ENCODE peak calls at places on chromosomes 13 and 19, in ten cellular contexts. Y is HCT116, U is iPS-NIHi11, I is sigmoid colon, N is psoas muscle, T is glutamatergic neuron, M is AG20443, G is Peyer's patch, S is nephron progenitor cell, A is cerebellar nuclear complex. K is an unnamed sample.

GRCh38 chr13:21361706-21362105 is 97.4 kb downstream of the ZDHHC20 start:
- DNase-seq in Y (no peak), U (no peak), I (no peak), N (no peak), T (no peak), M (no peak), G (no peak), S (no peak), A (no peak), K (no peak)

GRCh38 chr19:15629003-15629880 is 11.5 kb upstream of the CYP4F3 start:
- DNase-seq in Y (peak), U (peak), I (peak), N (peak), T (peak), M (peak), G (peak), S (peak), A (no peak), K (peak)

GRCh38 chr19:47035127-47035494 is 13.3 kb downstream of the TMEM160 start:
- DNase-seq in Y (no peak), U (peak), I (no peak), N (no peak), T (no peak), M (no peak), G (peak), S (peak), A (no peak), K (no peak)

GRCh38 chr19:1590641-1591397 is 1.8 kb downstream of the MBD3 start:
- DNase-seq in Y (no peak), U (peak), I (no peak), N (no peak), T (peak), M (no peak), G (no peak), S (no peak), A (no peak), K (peak)

GRCh38 chr19:49665301-49666119 is at the start of the genes BCL2L12 and IRF3:
- DNase-seq in Y (peak), U (peak), I (peak), N (peak), T (peak), M (peak), G (peak), S (peak), A (peak), K (peak)

GRCh38 chr13:108086678-108087077 is 128.7 kb downstream of the LIG4 start:
- DNase-seq in Y (no peak), U (no peak), I (no peak), N (no peak), T (no peak), M (no peak), G (no peak), S (no peak), A (no peak), K (peak)

GRCh38 chr13:32314968-32315254 is 252 bp downstream of the ZAR1L start:
- DNase-seq in Y (peak), U (peak), I (no peak), N (no peak), T (no peak), M (peak), G (peak), S (no peak), A (no peak), K (peak)

GRCh38 chr13:50334092-50334778 is 319.0 kb downstream of the KCNRG start:
- DNase-seq in Y (no peak), U (no peak), I (no peak), N (no peak), T (no peak), M (no peak), G (no peak), S (no peak), A (no peak), K (no peak)

GRCh38 chr19:50514346-50515167 is 844 bp upstream of the ASPDH start:
- DNase-seq in Y (no peak), U (no peak), I (peak), N (no peak), T (no peak), M (no peak), G (no peak), S (no peak), A (no peak), K (no peak)

GRCh38 chr19:16131648-16132047 is 11.8 kb upstream of the HSH2D start:
- DNase-seq in Y (no peak), U (no peak), I (no peak), N (no peak), T (no peak), M (no peak), G (no peak), S (no peak), A (no peak), K (no peak)

GRCh38 chr13:55219538-55219937 is 1921.2 kb upstream of the PRR20A start:
- DNase-seq in Y (no peak), U (no peak), I (no peak), N (no peak), T (no peak), M (no peak), G (no peak), S (no peak), A (no peak), K (no peak)

GRCh38 chr19:45351401-45351952 is 10.9 kb downstream of the KLC3 start:
- DNase-seq in Y (no peak), U (peak), I (no peak), N (no peak), T (no peak), M (no peak), G (no peak), S (no peak), A (no peak), K (no peak)

GRCh38 chr13:109657395-109657794 is 129.0 kb downstream of the IRS2 start:
- DNase-seq in Y (no peak), U (no peak), I (no peak), N (no peak), T (no peak), M (no peak), G (no peak), S (no peak), A (no peak), K (no peak)

GRCh38 chr13:44331446-44331845 is 42.2 kb upstream of the SERP2 start:
- DNase-seq in Y (no peak), U (no peak), I (no peak), N (no peak), T (no peak), M (no peak), G (no peak), S (no peak), A (no peak), K (no peak)

GRCh38 chr19:40733149-40733548 is 16.2 kb downstream of the ITPKC start:
- DNase-seq in Y (no peak), U (no peak), I (no peak), N (no peak), T (no peak), M (no peak), G (no peak), S (no peak), A (no peak), K (no peak)

GRCh38 chr13:99610702-99611289 is 109.5 kb downstream of the TM9SF2 start:
- DNase-seq in Y (no peak), U (no peak), I (no peak), N (no peak), T (no peak), M (no peak), G (no peak), S (no peak), A (no peak), K (no peak)

GRCh38 chr19:12664406-12665280 is 1.9 kb downstream of the MAN2B1 start:
- DNase-seq in Y (no peak), U (peak), I (no peak), N (no peak), T (no peak), M (peak), G (no peak), S (peak), A (no peak), K (peak)

GRCh38 chr19:41746593-41747227 is 8.6 kb upstream of the CEACAM6 start:
- DNase-seq in Y (peak), U (peak), I (no peak), N (no peak), T (peak), M (peak), G (peak), S (no peak), A (no peak), K (peak)

GRCh38 chr19:18432275-18433038 is 5.5 kb downstream of the ISYNA1 start:
- DNase-seq in Y (no peak), U (no peak), I (peak), N (no peak), T (no peak), M (no peak), G (no peak), S (no peak), A (no peak), K (no peak)

GRCh38 chr13:80117515-80117914 is 223.4 kb downstream of the SPRY2 start:
- DNase-seq in Y (no peak), U (no peak), I (no peak), N (no peak), T (no peak), M (no peak), G (no peak), S (no peak), A (no peak), K (no peak)

GRCh38 chr19:20472854-20473253 is 92.7 kb downstream of the ZNF737 start:
- DNase-seq in Y (no peak), U (no peak), I (no peak), N (no peak), T (no peak), M (no peak), G (no peak), S (no peak), A (no peak), K (no peak)

GRCh38 chr13:88257706-88258105 is 586.5 kb downstream of the SLITRK5 start:
- DNase-seq in Y (no peak), U (no peak), I (no peak), N (no peak), T (no peak), M (no peak), G (no peak), S (no peak), A (no peak), K (no peak)

GRCh38 chr19:808176-808741 is 11.0 kb downstream of the PTBP1 start:
- DNase-seq in Y (no peak), U (peak), I (no peak), N (no peak), T (no peak), M (peak), G (no peak), S (no peak), A (no peak), K (peak)

GRCh38 chr13:19888799-19889198 is 25.4 kb upstream of the ZMYM5 start:
- DNase-seq in Y (no peak), U (no peak), I (no peak), N (no peak), T (no peak), M (peak), G (no peak), S (no peak), A (no peak), K (no peak)

K was measured in AG08396.